ENCODE peak calls at places on chromosomes 6 and 20, in six cellular contexts. One of them, this sample, is unnamed.

GRCh38 chr6:113936093-113936934 is 34.6 kb downstream of the HDAC2 start:
- DNase-seq in HepG2: peak; percentile 50
- DNase-seq in fibroblast of the aortic adventitia: peak; percentile 80
- DNase-seq in mammary epithelial cell: peak; percentile 30
- DNase-seq in prostate gland: peak; percentile 6
- DNase-seq in ovary: no peak
- DNase-seq in this sample: peak; percentile 35

GRCh38 chr20:20498081-20498861 is 130.4 kb downstream of the INSM1 start:
- DNase-seq in ovary: no peak
- DNase-seq in mammary epithelial cell: no peak
- DNase-seq in prostate gland: no peak
- DNase-seq in HepG2: no peak
- DNase-seq in fibroblast of the aortic adventitia: peak; percentile 15
- DNase-seq in this sample: no peak

GRCh38 chr20:16387661-16388060 is 185.6 kb downstream of the KIF16B start:
- DNase-seq in ovary: no peak
- DNase-seq in HepG2: no peak
- DNase-seq in fibroblast of the aortic adventitia: no peak
- DNase-seq in prostate gland: no peak
- DNase-seq in mammary epithelial cell: no peak
- DNase-seq in this sample: no peak

GRCh38 chr6:121436966-121437756 is 1.7 kb downstream of the GJA1 start:
- DNase-seq in fibroblast of the aortic adventitia: peak; percentile 72
- DNase-seq in HepG2: no peak
- DNase-seq in mammary epithelial cell: peak; percentile 39
- DNase-seq in prostate gland: peak; percentile 40
- DNase-seq in ovary: peak; percentile 64
- DNase-seq in this sample: no peak

GRCh38 chr20:45944151-45944964 is 9.9 kb downstream of the PCIF1 start:
- DNase-seq in HepG2: no peak
- DNase-seq in mammary epithelial cell: peak; percentile 78
- DNase-seq in prostate gland: no peak
- DNase-seq in fibroblast of the aortic adventitia: no peak
- DNase-seq in ovary: no peak
- DNase-seq in this sample: no peak

GRCh38 chr6:22470454-22471368 is 98.7 kb upstream of the HDGFL1 start:
- DNase-seq in prostate gland: peak; percentile 80
- DNase-seq in HepG2: no peak
- DNase-seq in fibroblast of the aortic adventitia: peak; percentile 81
- DNase-seq in mammary epithelial cell: peak; percentile 43
- DNase-seq in ovary: peak; percentile 39
- DNase-seq in this sample: no peak

GRCh38 chr20:23125625-23126191 is 39.6 kb upstream of the CD93 start:
- DNase-seq in prostate gland: no peak
- DNase-seq in mammary epithelial cell: no peak
- DNase-seq in fibroblast of the aortic adventitia: peak; percentile 73
- DNase-seq in ovary: no peak
- DNase-seq in HepG2: no peak
- DNase-seq in this sample: no peak

GRCh38 chr20:57941572-57942381 is 232.0 kb upstream of the PMEPA1 start:
- DNase-seq in HepG2: no peak
- DNase-seq in fibroblast of the aortic adventitia: no peak
- DNase-seq in prostate gland: peak; percentile 33
- DNase-seq in mammary epithelial cell: peak; percentile 8
- DNase-seq in ovary: no peak
- DNase-seq in this sample: no peak

GRCh38 chr20:56996533-56996932 is 269.9 kb downstream of the BMP7 start:
- DNase-seq in HepG2: no peak
- DNase-seq in fibroblast of the aortic adventitia: no peak
- DNase-seq in mammary epithelial cell: no peak
- DNase-seq in prostate gland: no peak
- DNase-seq in ovary: no peak
- DNase-seq in this sample: no peak

GRCh38 chr6:149905371-149905910 is 7.5 kb upstream of the RAET1E start:
- DNase-seq in fibroblast of the aortic adventitia: no peak
- DNase-seq in ovary: no peak
- DNase-seq in mammary epithelial cell: no peak
- DNase-seq in prostate gland: no peak
- DNase-seq in HepG2: no peak
- DNase-seq in this sample: no peak

GRCh38 chr20:17513956-17514355 is 17.2 kb downstream of the BFSP1 start:
- DNase-seq in prostate gland: no peak
- DNase-seq in HepG2: no peak
- DNase-seq in ovary: no peak
- DNase-seq in mammary epithelial cell: no peak
- DNase-seq in fibroblast of the aortic adventitia: no peak
- DNase-seq in this sample: no peak

GRCh38 chr6:53437557-53438202 is 88.9 kb upstream of the ELOVL5 start:
- DNase-seq in mammary epithelial cell: peak; percentile 75
- DNase-seq in ovary: peak; percentile 29
- DNase-seq in HepG2: peak; percentile 71
- DNase-seq in prostate gland: peak; percentile 34
- DNase-seq in fibroblast of the aortic adventitia: peak; percentile 84
- DNase-seq in this sample: no peak

GRCh38 chr6:26199057-26199772 is 112.0 kb downstream of the HFE start:
- DNase-seq in fibroblast of the aortic adventitia: peak; percentile 98
- DNase-seq in mammary epithelial cell: peak; percentile 94
- DNase-seq in prostate gland: peak; percentile 87
- DNase-seq in ovary: peak; percentile 67
- DNase-seq in HepG2: peak; percentile 97
- DNase-seq in this sample: peak; percentile 97

GRCh38 chr20:41534842-41535241 is 83.3 kb downstream of the CHD6 start:
- DNase-seq in fibroblast of the aortic adventitia: peak; percentile 10
- DNase-seq in ovary: no peak
- DNase-seq in mammary epithelial cell: peak; percentile 11
- DNase-seq in prostate gland: no peak
- DNase-seq in HepG2: no peak
- DNase-seq in this sample: no peak

GRCh38 chr6:147693185-147693584 is 184.7 kb downstream of the SAMD5 start:
- DNase-seq in prostate gland: no peak
- DNase-seq in ovary: no peak
- DNase-seq in mammary epithelial cell: no peak
- DNase-seq in HepG2: no peak
- DNase-seq in fibroblast of the aortic adventitia: no peak
- DNase-seq in this sample: no peak

GRCh38 chr20:26163890-26164289 is 467.2 kb upstream of the ZNF337 start:
- DNase-seq in prostate gland: no peak
- DNase-seq in fibroblast of the aortic adventitia: peak; percentile 81
- DNase-seq in mammary epithelial cell: peak; percentile 63
- DNase-seq in ovary: no peak
- DNase-seq in HepG2: no peak
- DNase-seq in this sample: no peak

GRCh38 chr6:95197590-95197989 is 379.7 kb upstream of the MANEA start:
- DNase-seq in prostate gland: no peak
- DNase-seq in HepG2: no peak
- DNase-seq in ovary: no peak
- DNase-seq in fibroblast of the aortic adventitia: no peak
- DNase-seq in mammary epithelial cell: no peak
- DNase-seq in this sample: no peak

GRCh38 chr6:43091592-43091991 is 15.5 kb downstream of the PTK7 start:
- DNase-seq in mammary epithelial cell: no peak
- DNase-seq in fibroblast of the aortic adventitia: no peak
- DNase-seq in prostate gland: no peak
- DNase-seq in ovary: no peak
- DNase-seq in HepG2: no peak
- DNase-seq in this sample: no peak

GRCh38 chr6:53850527-53850926 is 55.7 kb downstream of the LRRC1 start:
- DNase-seq in prostate gland: no peak
- DNase-seq in mammary epithelial cell: no peak
- DNase-seq in HepG2: no peak
- DNase-seq in fibroblast of the aortic adventitia: no peak
- DNase-seq in ovary: no peak
- DNase-seq in this sample: no peak

GRCh38 chr6:109093732-109094131 is 914 bp downstream of the SESN1 start:
- DNase-seq in ovary: no peak
- DNase-seq in mammary epithelial cell: peak; percentile 25
- DNase-seq in prostate gland: no peak
- DNase-seq in HepG2: no peak
- DNase-seq in fibroblast of the aortic adventitia: no peak
- DNase-seq in this sample: no peak

GRCh38 chr6:139533573-139534471 is 159.4 kb upstream of the CITED2 start:
- DNase-seq in prostate gland: peak; percentile 10
- DNase-seq in HepG2: no peak
- DNase-seq in fibroblast of the aortic adventitia: peak; percentile 84
- DNase-seq in ovary: peak; percentile 46
- DNase-seq in mammary epithelial cell: no peak
- DNase-seq in this sample: no peak

GRCh38 chr20:21511485-21511849 is 2.4 kb downstream of the NKX2-2 start:
- DNase-seq in ovary: no peak
- DNase-seq in HepG2: no peak
- DNase-seq in fibroblast of the aortic adventitia: no peak
- DNase-seq in mammary epithelial cell: no peak
- DNase-seq in prostate gland: no peak
- DNase-seq in this sample: no peak

GRCh38 chr20:38724603-38725457 is 544 bp downstream of the SLC32A1 start:
- DNase-seq in prostate gland: no peak
- DNase-seq in ovary: no peak
- DNase-seq in mammary epithelial cell: no peak
- DNase-seq in HepG2: no peak
- DNase-seq in fibroblast of the aortic adventitia: no peak
- DNase-seq in this sample: no peak

GRCh38 chr20:24458441-24458840 is 11.0 kb upstream of the SYNDIG1 start:
- DNase-seq in mammary epithelial cell: no peak
- DNase-seq in fibroblast of the aortic adventitia: no peak
- DNase-seq in HepG2: no peak
- DNase-seq in ovary: no peak
- DNase-seq in prostate gland: no peak
- DNase-seq in this sample: no peak

GRCh38 chr6:19452495-19452894 is 384.7 kb upstream of the ID4 start:
- DNase-seq in fibroblast of the aortic adventitia: no peak
- DNase-seq in ovary: no peak
- DNase-seq in prostate gland: no peak
- DNase-seq in HepG2: no peak
- DNase-seq in mammary epithelial cell: no peak
- DNase-seq in this sample: no peak

GRCh38 chr6:56866917-56867522 is 87.9 kb upstream of the BEND6 start:
- DNase-seq in mammary epithelial cell: peak; percentile 24
- DNase-seq in ovary: no peak
- DNase-seq in HepG2: no peak
- DNase-seq in fibroblast of the aortic adventitia: peak; percentile 48
- DNase-seq in prostate gland: no peak
- DNase-seq in this sample: no peak

GRCh38 chr6:87430499-87430898 is 22.7 kb downstream of the CFAP206 start:
- DNase-seq in prostate gland: no peak
- DNase-seq in fibroblast of the aortic adventitia: no peak
- DNase-seq in mammary epithelial cell: no peak
- DNase-seq in HepG2: no peak
- DNase-seq in ovary: no peak
- DNase-seq in this sample: no peak

DNA sequence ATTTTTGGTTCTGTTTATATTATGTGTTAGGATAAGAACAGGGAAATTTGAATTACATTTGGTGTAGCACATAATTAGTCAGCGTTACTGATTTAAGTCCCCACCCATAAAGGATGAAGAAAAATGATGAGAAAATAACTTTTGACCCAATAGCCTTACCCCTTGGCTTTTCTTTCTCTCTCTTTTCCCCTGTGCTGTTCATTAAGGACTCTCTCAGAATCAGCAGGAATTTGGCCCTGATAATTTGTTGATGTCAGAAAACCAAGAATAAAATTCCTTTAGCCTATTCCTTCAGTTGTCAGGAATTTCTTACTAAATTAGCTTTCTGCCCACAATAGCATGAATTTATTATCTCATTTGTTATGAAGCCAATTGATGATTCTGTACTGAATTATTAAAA is 18.5 kb downstream of the PLCB1 start:
- DNase-seq in HepG2: no peak
- DNase-seq in prostate gland: no peak
- DNase-seq in mammary epithelial cell: no peak
- DNase-seq in fibroblast of the aortic adventitia: peak; percentile 60
- DNase-seq in ovary: no peak
- DNase-seq in this sample: no peak
- H3K4me3 ChIP-seq in HepG2: no peak overlapping the region
- H3K4me3 ChIP-seq in prostate gland: no peak overlapping the region
- H3K4me3 ChIP-seq in mammary epithelial cell: no peak overlapping the region
- H3K4me3 ChIP-seq in fibroblast of the aortic adventitia: no peak overlapping the region
- H3K4me3 ChIP-seq in ovary: no peak overlapping the region
- H3K4me3 ChIP-seq in this sample: no peak overlapping the region

GRCh38 chr6:23783901-23784300 is 342.1 kb upstream of the NRSN1 start:
- DNase-seq in prostate gland: no peak
- DNase-seq in fibroblast of the aortic adventitia: no peak
- DNase-seq in mammary epithelial cell: no peak
- DNase-seq in ovary: no peak
- DNase-seq in HepG2: no peak
- DNase-seq in this sample: no peak
- TF ChIP-seq CTCF in prostate gland: no peak
- TF ChIP-seq CTCF in fibroblast of the aortic adventitia: no peak
- TF ChIP-seq CTCF in mammary epithelial cell: no peak
- TF ChIP-seq CTCF in ovary: no peak
- TF ChIP-seq CTCF in HepG2: no peak
- TF ChIP-seq CTCF in this sample: no peak

DNA sequence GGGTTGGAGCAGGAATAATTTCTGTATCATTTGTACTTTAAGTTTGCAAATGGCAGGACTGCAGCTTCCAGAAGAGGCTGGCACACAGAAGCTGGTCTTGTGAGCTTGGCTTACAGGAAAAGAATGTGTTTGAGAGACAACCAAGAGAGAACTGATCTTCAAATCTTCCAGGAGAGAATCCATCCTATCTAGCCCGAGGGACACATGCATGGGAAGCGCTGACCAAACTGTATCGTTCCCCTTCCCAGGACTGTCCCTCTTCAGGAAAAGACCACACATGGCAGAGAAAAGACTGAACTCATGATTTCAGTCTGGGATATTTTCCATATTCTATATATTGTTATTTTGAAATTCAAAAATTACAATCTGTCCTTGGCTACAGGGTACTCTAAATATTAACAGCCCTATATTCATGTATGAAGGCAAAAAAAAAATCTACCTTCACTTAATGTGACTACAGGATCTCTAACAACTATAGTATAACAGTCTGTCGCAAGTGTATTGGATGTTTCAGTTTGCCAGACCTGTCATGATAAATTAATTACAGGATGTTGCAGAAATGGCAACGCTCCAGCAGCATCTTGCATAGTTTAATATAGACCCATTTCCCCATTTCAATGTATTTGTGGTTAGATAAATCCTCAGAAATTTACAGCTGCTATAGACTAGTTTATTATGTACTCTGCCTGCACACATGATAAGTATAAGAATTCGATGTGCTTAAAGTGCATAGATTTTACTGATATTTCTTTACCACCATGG is 99.4 kb downstream of the MYB start:
- DNase-seq in ovary: no peak
- DNase-seq in mammary epithelial cell: no peak
- DNase-seq in prostate gland: no peak
- DNase-seq in fibroblast of the aortic adventitia: peak; percentile 72
- DNase-seq in HepG2: no peak
- DNase-seq in this sample: no peak
- H3K4me3 ChIP-seq in ovary: no peak overlapping the region
- H3K4me3 ChIP-seq in mammary epithelial cell: no peak overlapping the region
- H3K4me3 ChIP-seq in prostate gland: no peak overlapping the region
- H3K4me3 ChIP-seq in fibroblast of the aortic adventitia: no peak overlapping the region
- H3K4me3 ChIP-seq in HepG2: no peak overlapping the region
- H3K4me3 ChIP-seq in this sample: no peak overlapping the region

DNA sequence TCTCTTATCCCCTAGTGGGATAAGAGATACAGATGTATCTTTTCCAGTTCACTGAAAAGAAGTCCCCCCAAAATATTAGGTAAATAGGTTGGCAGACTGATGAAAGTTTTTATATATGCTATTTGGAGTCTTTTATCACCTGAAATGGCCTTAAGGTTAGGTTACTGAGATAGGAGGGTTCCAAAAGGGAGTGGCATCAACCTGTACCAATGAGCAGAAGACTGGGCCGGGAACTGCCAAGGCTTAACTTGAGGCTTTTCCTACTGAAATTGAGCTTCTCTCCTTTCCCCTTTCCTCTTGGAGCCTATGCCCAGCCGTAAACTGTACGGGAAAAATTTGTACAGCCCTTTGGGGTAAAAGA is 42.0 kb downstream of the EIF2S2 start:
- DNase-seq in mammary epithelial cell: no peak
- DNase-seq in ovary: no peak
- DNase-seq in prostate gland: no peak
- DNase-seq in HepG2: no peak
- DNase-seq in fibroblast of the aortic adventitia: no peak
- DNase-seq in this sample: no peak
- TF ChIP-seq CTCF in mammary epithelial cell: no peak
- TF ChIP-seq CTCF in ovary: no peak
- TF ChIP-seq CTCF in prostate gland: no peak
- TF ChIP-seq CTCF in HepG2: no peak
- TF ChIP-seq CTCF in fibroblast of the aortic adventitia: no peak
- TF ChIP-seq CTCF in this sample: no peak